ENCODE peak calls at places on chromosome 22, in ten cellular contexts. C is CD4-positive, alpha-beta memory T cell; U is aorta; E is MM.1S; A is mesenchymal stem cell; H is mammary epithelial cell; Y is tibial artery; Z is lung; F is cardiac muscle cell; N is suprapubic skin. K is an unnamed sample. For H3K9me3 and H3K4me1, the result is how much of the 10 kb centered on the place peaks cover.

GRCh38 chr22:50696799-50697561 is 24.4 kb downstream of the SHANK3 start:
- DNase-seq in C (no peak), U (peak), E (no peak), A (peak), H (peak), Y (no peak), Z (no peak), F (peak), N (peak), K (no peak)

GRCh38 chr22:33726294-33726711 is 194.0 kb downstream of the LARGE1 start:
- DNase-seq in C (no peak), U (no peak), E (no peak), A (peak), H (peak), Y (no peak), Z (no peak), F (no peak), N (no peak), K (no peak)

GRCh38 chr22:20994902-20995241 is 7.0 kb downstream of the THAP7 start:
- DNase-seq in C (no peak), U (no peak), E (no peak), A (no peak), H (no peak), Y (no peak), Z (no peak), F (no peak), N (no peak), K (no peak)

GRCh38 chr22:41237036-41237706 is 3.6 kb downstream of the CHADL start:
- DNase-seq in C (peak), U (no peak), E (no peak), A (no peak), H (no peak), Y (no peak), Z (no peak), F (no peak), N (no peak), K (no peak)

GRCh38 chr22:45896961-45897538 is 79.9 kb downstream of the WNT7B start:
- DNase-seq in C (no peak), U (peak), E (no peak), A (no peak), H (no peak), Y (no peak), Z (no peak), F (no peak), N (no peak), K (no peak)

GRCh38 chr22:17638432-17639237 is at the start of gene BCL2L13:
- DNase-seq in C (peak), U (peak), E (peak), A (peak), H (peak), Y (peak), Z (peak), F (peak), N (peak), K (peak)

GRCh38 chr22:35349704-35350538 is 31.0 kb upstream of the HMOX1 start:
- DNase-seq in C (no peak), U (peak), E (no peak), A (no peak), H (no peak), Y (no peak), Z (no peak), F (no peak), N (no peak), K (peak)

GRCh38 chr22:45631839-45632238 is 39.8 kb upstream of the ATXN10 start:
- DNase-seq in C (no peak), U (no peak), E (no peak), A (no peak), H (no peak), Y (no peak), Z (no peak), F (no peak), N (no peak), K (no peak)

GRCh38 chr22:17115311-17115710 is 5.8 kb downstream of the TMEM121B start:
- DNase-seq in C (no peak), U (no peak), E (no peak), A (no peak), H (no peak), Y (no peak), Z (no peak), F (no peak), N (no peak), K (no peak)

GRCh38 chr22:20926243-20926642 is 9.0 kb downstream of the CRKL start:
- DNase-seq in C (no peak), U (no peak), E (no peak), A (no peak), H (no peak), Y (no peak), Z (no peak), F (no peak), N (no peak), K (no peak)

GRCh38 chr22:37410174-37411055 is 16.9 kb downstream of the ELFN2 start:
- DNase-seq in C (no peak), U (no peak), E (no peak), A (no peak), H (no peak), Y (peak), Z (peak), F (no peak), N (no peak), K (no peak)

GRCh38 chr22:26709617-26710390 is 52.4 kb downstream of the MIAT start:
- DNase-seq in C (no peak), U (no peak), E (no peak), A (peak), H (no peak), Y (no peak), Z (no peak), F (no peak), N (no peak), K (no peak)

GRCh38 chr22:41603873-41604332 is 14.3 kb upstream of the PMM1 start:
- DNase-seq in C (peak), U (no peak), E (peak), A (no peak), H (no peak), Y (no peak), Z (no peak), F (no peak), N (no peak), K (no peak)

GRCh38 chr22:32627091-32627490 is 152.5 kb downstream of the FBXO7 start:
- DNase-seq in C (no peak), U (no peak), E (no peak), A (no peak), H (no peak), Y (no peak), Z (no peak), F (no peak), N (no peak), K (no peak)

GRCh38 chr22:31947296-31947695 is 3.0 kb downstream of the YWHAH start:
- DNase-seq in C (no peak), U (no peak), E (peak), A (no peak), H (peak), Y (no peak), Z (no peak), F (no peak), N (no peak), K (no peak)

GRCh38 chr22:50599816-50600454 is 658 bp upstream of the MAPK8IP2 start:
- DNase-seq in C (peak), U (peak), E (peak), A (peak), H (peak), Y (peak), Z (no peak), F (peak), N (peak), K (peak)

GRCh38 chr22:30947821-30948454 is 20.6 kb downstream of the MORC2 start:
- DNase-seq in C (no peak), U (no peak), E (peak), A (peak), H (peak), Y (no peak), Z (no peak), F (peak), N (no peak), K (no peak)

GRCh38 chr22:42549329-42550060 is 4.3 kb upstream of the SERHL2 start:
- DNase-seq in C (no peak), U (no peak), E (no peak), A (no peak), H (no peak), Y (no peak), Z (no peak), F (no peak), N (no peak), K (no peak)

GRCh38 chr22:30821381-30821780 is 126.7 kb downstream of the OSBP2 start:
- DNase-seq in C (no peak), U (no peak), E (no peak), A (no peak), H (no peak), Y (no peak), Z (no peak), F (no peak), N (no peak), K (no peak)

GRCh38 chr22:32245042-32245441 is 10.1 kb downstream of the SLC5A4 start:
- DNase-seq in C (no peak), U (no peak), E (no peak), A (no peak), H (no peak), Y (no peak), Z (no peak), F (no peak), N (no peak), K (no peak)

GRCh38 chr22:23804781-23805291 is 18.1 kb downstream of the SMARCB1 start:
- DNase-seq in C (no peak), U (peak), E (no peak), A (no peak), H (no peak), Y (no peak), Z (no peak), F (no peak), N (no peak), K (peak)

GRCh38 chr22:17331690-17332089 is 37.6 kb upstream of the CECR2 start:
- DNase-seq in C (no peak), U (no peak), E (no peak), A (no peak), H (no peak), Y (no peak), Z (no peak), F (no peak), N (no peak), K (no peak)

GRCh38 chr22:47056361-47056760 is 293.9 kb downstream of the TBC1D22A start:
- DNase-seq in C (no peak), U (peak), E (no peak), A (no peak), H (no peak), Y (no peak), Z (no peak), F (no peak), N (no peak), K (no peak)

GRCh38 chr22:47056776-47057470 is 294.5 kb downstream of the TBC1D22A start:
- DNase-seq in C (no peak), U (peak), E (no peak), A (no peak), H (no peak), Y (no peak), Z (no peak), F (no peak), N (peak), K (no peak)

GRCh38 chr22:47055461-47055860 is 293.0 kb downstream of the TBC1D22A start:
- DNase-seq in C (no peak), U (peak), E (no peak), A (no peak), H (no peak), Y (no peak), Z (no peak), F (no peak), N (peak), K (no peak)

GRCh38 chr22:47055073-47055355 is 292.6 kb downstream of the TBC1D22A start:
- DNase-seq in C (no peak), U (no peak), E (no peak), A (no peak), H (no peak), Y (no peak), Z (no peak), F (no peak), N (peak), K (no peak)

DNA sequence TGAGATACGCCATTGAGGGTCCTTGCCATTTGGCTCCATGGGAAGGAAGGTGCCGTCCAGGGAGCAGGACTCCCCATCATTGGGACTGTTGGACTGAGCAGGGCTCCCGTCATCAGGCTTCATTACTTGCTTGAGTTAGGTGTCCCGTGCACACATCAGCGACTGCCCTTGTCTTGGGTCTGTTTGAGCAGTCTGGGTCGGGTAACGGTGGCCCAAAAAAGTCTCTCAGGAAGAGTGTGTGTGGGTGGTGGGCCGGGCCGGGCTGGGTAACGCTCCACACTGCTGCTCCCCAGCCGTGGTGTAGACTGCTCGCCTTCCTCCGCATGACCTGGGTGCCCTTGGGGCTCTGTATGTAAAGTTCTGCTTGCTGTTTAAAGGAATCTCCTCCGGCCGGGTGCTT is 293.5 kb downstream of the TBC1D22A start:
- DNase-seq in C (no peak), U (peak), E (no peak), A (no peak), H (no peak), Y (no peak), Z (no peak), F (no peak), N (peak), K (no peak)
- H3K9me3 ChIP-seq in C (under half), U (under half), E (under half), A (under half), H (under half), Y (under half), Z (under half), F (under half), N (under half), K (under half)

GRCh38 chr22:29700949-29701927 is 18.6 kb upstream of the CABP7 start:
- DNase-seq in C (no peak), U (no peak), E (no peak), A (peak), H (no peak), Y (no peak), Z (peak), F (peak), N (peak), K (no peak)
- H3K27ac ChIP-seq in C (no peak), U (no peak), E (no peak), A (peak), H (no peak), Y (no peak), Z (no peak), F (no peak), N (no peak), K (no peak)

DNA sequence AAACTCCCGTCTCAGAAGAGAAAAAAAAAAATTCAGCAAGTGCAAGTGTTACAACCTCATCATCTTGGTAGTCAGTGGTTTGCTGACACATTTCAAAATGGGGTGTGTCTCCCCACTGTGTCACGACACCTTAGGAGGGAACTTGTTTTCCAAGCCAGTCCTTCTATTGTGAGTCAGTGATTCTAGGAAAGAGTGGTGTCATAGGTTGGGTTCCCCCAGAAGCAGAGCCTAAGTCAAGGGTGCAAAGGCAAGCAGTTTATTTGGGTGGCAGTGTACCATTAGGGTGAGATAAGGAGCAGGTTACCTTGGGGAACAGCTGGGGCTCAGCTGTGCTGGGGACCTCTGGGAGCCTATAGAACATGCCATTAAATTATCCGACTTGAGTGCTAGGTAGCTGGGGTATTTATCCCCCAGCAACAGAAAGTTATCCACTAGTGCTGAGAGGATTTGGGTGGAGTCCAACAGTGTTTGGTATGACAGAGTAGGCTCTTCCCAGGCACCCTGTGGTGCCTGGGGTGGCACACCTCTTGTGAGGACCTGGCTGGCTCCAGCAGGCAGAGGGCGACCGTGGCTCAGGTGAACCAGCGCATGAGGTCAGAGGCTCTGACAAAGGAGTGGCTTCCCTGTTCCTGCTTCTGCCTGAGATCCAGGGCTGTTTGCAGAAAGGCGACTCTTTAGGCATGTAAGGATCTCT is 41.7 kb downstream of the KIAA1671 start:
- DNase-seq in C (no peak), U (no peak), E (no peak), A (peak), H (peak), Y (no peak), Z (no peak), F (peak), N (no peak), K (no peak)
- H3K4me1 ChIP-seq in C (under half), U (under half), E (under half), A (under half), H (half or more), Y (under half), Z (under half), F (under half), N (half or more), K (under half)

GRCh38 chr22:49418943-49419342 is 408.7 kb downstream of the BRD1 start:
- DNase-seq in C (no peak), U (no peak), E (no peak), A (no peak), H (no peak), Y (no peak), Z (no peak), F (no peak), N (no peak), K (no peak)

GRCh38 chr22:49418341-49418894 is 409.3 kb downstream of the BRD1 start:
- DNase-seq in C (no peak), U (no peak), E (no peak), A (no peak), H (no peak), Y (no peak), Z (no peak), F (no peak), N (peak), K (no peak)

GRCh38 chr22:49419661-49420060 is 408.0 kb downstream of the BRD1 start:
- DNase-seq in C (no peak), U (no peak), E (no peak), A (no peak), H (no peak), Y (no peak), Z (no peak), F (no peak), N (no peak), K (no peak)

GRCh38 chr22:49417326-49417725 is 410.3 kb downstream of the BRD1 start:
- DNase-seq in C (no peak), U (no peak), E (no peak), A (no peak), H (no peak), Y (no peak), Z (no peak), F (no peak), N (peak), K (no peak)

DNA sequence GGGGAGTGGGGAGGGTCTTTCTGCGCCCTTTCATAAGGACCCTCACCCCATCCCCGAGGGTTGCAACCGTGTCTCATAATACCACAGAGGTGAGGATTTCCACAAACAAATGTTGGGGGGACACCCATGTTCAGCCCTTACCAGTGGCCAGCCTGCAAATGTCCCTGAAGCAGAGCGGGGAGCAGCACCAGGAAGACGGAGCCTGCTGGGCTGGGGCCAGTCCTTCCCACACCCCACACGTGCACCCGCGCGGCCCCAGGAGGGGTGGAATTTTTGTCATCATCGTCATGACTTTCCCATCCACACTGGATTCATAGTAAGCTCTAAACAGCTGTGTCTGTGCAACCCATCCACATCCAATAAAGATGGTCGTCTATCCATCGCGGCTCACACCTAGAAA is 409.8 kb downstream of the BRD1 start:
- DNase-seq in C (no peak), U (no peak), E (no peak), A (no peak), H (no peak), Y (no peak), Z (no peak), F (no peak), N (peak), K (no peak)
- H3K9me3 ChIP-seq in C (under half), U (under half), E (under half), A (under half), H (half or more), Y (under half), Z (under half), F (under half), N (under half), K (under half)

GRCh38 chr22:19448739-19449421 is 1.4 kb upstream of the C22orf39 start:
- DNase-seq in C (no peak), U (no peak), E (peak), A (no peak), H (no peak), Y (no peak), Z (no peak), F (no peak), N (no peak), K (no peak)
- H3K27ac ChIP-seq in C (no peak), U (no peak), E (peak), A (no peak), H (no peak), Y (no peak), Z (no peak), F (peak), N (no peak), K (no peak)

GRCh38 chr22:44137415-44137814 is 43.3 kb upstream of the PARVG start:
- DNase-seq in C (no peak), U (no peak), E (no peak), A (no peak), H (no peak), Y (no peak), Z (no peak), F (no peak), N (peak), K (no peak)
- H3K4me1 ChIP-seq in C (under half), U (under half), E (under half), A (under half), H (under half), Y (under half), Z (under half), F (under half), N (under half), K (under half)

DNA sequence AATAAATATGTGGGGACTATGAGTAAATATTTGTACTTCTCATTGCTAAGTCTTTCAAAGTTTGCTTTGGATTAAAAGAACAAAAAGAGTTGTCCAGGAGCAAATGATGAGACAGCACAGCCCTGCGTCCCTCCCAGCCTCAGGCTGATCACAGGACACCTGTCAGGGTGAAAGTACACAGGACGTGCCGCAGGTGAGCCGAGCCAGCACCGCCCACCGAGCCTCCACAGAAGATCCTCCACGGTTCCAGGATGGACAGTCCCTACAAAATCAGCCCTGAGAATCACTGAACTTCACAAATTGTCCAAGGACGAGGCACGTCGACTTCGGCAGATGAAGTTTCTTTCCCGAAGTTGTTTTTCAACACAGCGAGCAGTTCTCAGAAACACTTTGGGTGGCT is 661.5 kb downstream of the BRD1 start:
- DNase-seq in C (no peak), U (peak), E (no peak), A (no peak), H (no peak), Y (no peak), Z (no peak), F (no peak), N (no peak), K (no peak)
- H3K9me3 ChIP-seq in C (under half), U (under half), E (under half), A (under half), H (half or more), Y (under half), Z (under half), F (under half), N (under half), K (under half)

GRCh38 chr22:22465094-22465602 is 43.4 kb downstream of the ZNF280B start:
- DNase-seq in C (no peak), U (no peak), E (no peak), A (no peak), H (no peak), Y (no peak), Z (no peak), F (no peak), N (no peak), K (no peak)

GRCh38 chr22:22464541-22465054 is 43.9 kb downstream of the ZNF280B start:
- DNase-seq in C (no peak), U (no peak), E (no peak), A (no peak), H (no peak), Y (no peak), Z (no peak), F (no peak), N (no peak), K (no peak)

GRCh38 chr22:22462813-22463567 is 45.6 kb downstream of the ZNF280B start:
- DNase-seq in C (no peak), U (no peak), E (peak), A (no peak), H (no peak), Y (no peak), Z (no peak), F (no peak), N (no peak), K (no peak)

GRCh38 chr22:22465782-22466181 is 42.8 kb downstream of the ZNF280B start:
- DNase-seq in C (no peak), U (no peak), E (no peak), A (no peak), H (no peak), Y (no peak), Z (no peak), F (no peak), N (no peak), K (no peak)

GRCh38 chr22:22463855-22464540 is 44.5 kb downstream of the ZNF280B start:
- DNase-seq in C (peak), U (no peak), E (peak), A (peak), H (peak), Y (no peak), Z (peak), F (peak), N (no peak), K (peak)
- H3K27ac ChIP-seq in C (no peak), U (no peak), E (no peak), A (no peak), H (no peak), Y (no peak), Z (no peak), F (no peak), N (no peak), K (no peak)